ENCODE peak calls at places on chromosome 7, in four cellular contexts. Y is HCT116, V is IMR-90, L is transverse colon. G is an unnamed sample.

GRCh38 chr7:38448076-38448475 is 174.6 kb upstream of the TARP start:
- DNase-seq in Y (no peak), V (peak; percentile 83), L (no peak), G (no peak)

GRCh38 chr7:101165075-101165957 is at the start of gene VGF:
- DNase-seq in Y (peak; percentile 83), V (peak; percentile 92), L (peak; percentile 93), G (peak; percentile 94)

GRCh38 chr7:136066304-136067143 is 89.4 kb upstream of the MTPN start:
- DNase-seq in Y (no peak), V (no peak), L (no peak), G (no peak)

GRCh38 chr7:83648464-83649241 is at the start of gene SEMA3E:
- DNase-seq in Y (peak; percentile 15), V (peak; percentile 35), L (no peak), G (no peak)

GRCh38 chr7:120402368-120402767 is 129.4 kb downstream of the KCND2 start:
- DNase-seq in Y (no peak), V (peak; percentile 0), L (no peak), G (no peak)

GRCh38 chr7:36272567-36273269 is 116.9 kb upstream of the ANLN start:
- DNase-seq in Y (no peak), V (peak; percentile 35), L (no peak), G (no peak)

GRCh38 chr7:91187061-91187460 is 77.2 kb upstream of the FZD1 start:
- DNase-seq in Y (no peak), V (no peak), L (no peak), G (no peak)

GRCh38 chr7:50962962-50963374 is 180.3 kb upstream of the GRB10 start:
- DNase-seq in Y (peak; percentile 86), V (no peak), L (peak; percentile 90), G (peak; percentile 69)

GRCh38 chr7:132622081-132622480 is 45.8 kb upstream of the PLXNA4 start:
- DNase-seq in Y (no peak), V (no peak), L (no peak), G (no peak)

GRCh38 chr7:123865517-123866117 is 20.6 kb downstream of the HYAL4 start:
- DNase-seq in Y (peak; percentile 49), V (peak; percentile 67), L (peak; percentile 53), G (peak; percentile 54)

GRCh38 chr7:45217358-45217757 is 59.8 kb downstream of the RAMP3 start:
- DNase-seq in Y (no peak), V (no peak), L (no peak), G (peak; percentile 40)

GRCh38 chr7:38163671-38164070 is 14.4 kb upstream of the STARD3NL start:
- DNase-seq in Y (no peak), V (no peak), L (no peak), G (no peak)

GRCh38 chr7:113659419-113659818 is 259.4 kb downstream of the PPP1R3A start:
- DNase-seq in Y (no peak), V (no peak), L (no peak), G (no peak)

GRCh38 chr7:143980746-143981510 is 19.2 kb upstream of the OR6B1 start:
- DNase-seq in Y (no peak), V (no peak), L (no peak), G (no peak)
- H3K27ac ChIP-seq in Y (no peak overlapping the region), V (no peak overlapping the region), L (no peak overlapping the region), G (no peak overlapping the region)

GRCh38 chr7:75885011-75885410 is 6.2 kb downstream of the RHBDD2 start:
- DNase-seq in Y (no peak), V (no peak), L (no peak), G (no peak)
- TF ChIP-seq POLR2A in Y (no peak), V (no peak), L (no peak), G (no peak)

DNA sequence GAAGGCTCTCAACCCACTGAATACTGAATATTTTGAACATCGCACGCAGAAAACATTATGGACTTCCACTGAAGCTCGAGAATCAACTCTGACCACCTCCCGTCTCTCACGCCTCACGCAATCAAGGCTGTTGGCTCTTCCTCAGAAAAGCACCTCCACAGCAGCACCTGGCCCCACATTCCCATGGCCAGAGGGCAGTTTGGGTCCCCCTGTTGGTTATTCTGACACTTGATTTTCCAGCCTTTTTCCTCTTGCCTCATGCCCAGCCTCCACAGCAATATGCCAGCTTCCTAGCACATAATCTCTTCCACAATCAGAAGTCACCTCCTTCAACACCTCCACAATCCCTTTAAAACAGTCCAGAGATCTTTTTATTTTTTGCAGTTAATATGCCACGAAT is 55.9 kb downstream of the SVOPL start:
- DNase-seq in Y (no peak), V (no peak), L (no peak), G (no peak)
- TF ChIP-seq CTCF in Y (peak; percentile 27), V (no peak), L (no peak), G (no peak)

GRCh38 chr7:29381206-29382094 is 182.2 kb upstream of the PRR15 start:
- DNase-seq in Y (no peak), V (no peak), L (no peak), G (no peak)

GRCh38 chr7:29379551-29379950 is 184.1 kb upstream of the PRR15 start:
- DNase-seq in Y (no peak), V (no peak), L (no peak), G (no peak)

GRCh38 chr7:29385214-29385613 is 178.4 kb upstream of the PRR15 start:
- DNase-seq in Y (no peak), V (no peak), L (no peak), G (no peak)

GRCh38 chr7:29386196-29386765 is 177.4 kb upstream of the PRR15 start:
- DNase-seq in Y (no peak), V (no peak), L (no peak), G (no peak)

DNA sequence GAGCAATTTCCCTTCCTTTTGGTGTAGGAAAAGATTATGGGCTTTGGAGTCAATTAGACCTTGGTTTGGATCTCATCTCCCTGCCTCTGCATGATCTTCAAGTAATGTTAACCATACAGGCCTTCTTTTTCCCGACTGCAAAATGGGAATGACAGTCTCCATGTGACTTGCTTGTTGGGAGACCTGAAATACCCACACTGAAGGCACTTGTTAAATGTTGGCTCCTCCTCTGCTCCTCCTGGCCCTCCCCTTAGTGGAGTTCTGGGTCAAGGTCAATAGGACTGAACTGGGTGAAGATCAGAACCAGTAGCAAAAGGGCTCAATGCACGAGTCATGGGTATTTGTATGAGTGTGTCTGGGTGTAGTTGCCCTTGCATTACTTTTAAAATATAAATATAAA is 179.4 kb upstream of the PRR15 start:
- DNase-seq in Y (no peak), V (no peak), L (no peak), G (no peak)
- H3K27ac ChIP-seq in Y (no peak overlapping the region), V (no peak overlapping the region), L (no peak overlapping the region), G (no peak overlapping the region)

DNA sequence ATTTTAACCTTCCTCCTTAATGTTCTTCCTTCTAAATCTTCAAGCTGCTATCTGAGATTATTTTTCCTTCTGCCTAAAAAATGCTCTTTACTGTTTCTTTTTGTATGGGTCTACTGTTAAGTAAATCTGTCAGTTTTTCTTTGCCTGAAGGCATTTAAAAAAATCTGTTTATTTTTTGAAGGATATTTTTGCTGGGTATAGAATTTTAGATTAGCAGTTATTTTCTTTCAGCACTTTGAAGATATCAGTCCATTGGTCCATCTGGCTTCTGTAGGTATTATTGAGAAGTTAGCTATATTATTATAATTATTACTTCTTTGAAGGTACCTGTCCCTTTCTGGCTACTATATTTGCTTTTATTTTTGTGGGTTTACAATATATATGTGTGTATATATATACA is 171.4 kb downstream of the BBS9 start:
- DNase-seq in Y (no peak), V (no peak), L (no peak), G (no peak)
- TF ChIP-seq POLR2A in Y (no peak), V (no peak), L (no peak), G (no peak)

DNA sequence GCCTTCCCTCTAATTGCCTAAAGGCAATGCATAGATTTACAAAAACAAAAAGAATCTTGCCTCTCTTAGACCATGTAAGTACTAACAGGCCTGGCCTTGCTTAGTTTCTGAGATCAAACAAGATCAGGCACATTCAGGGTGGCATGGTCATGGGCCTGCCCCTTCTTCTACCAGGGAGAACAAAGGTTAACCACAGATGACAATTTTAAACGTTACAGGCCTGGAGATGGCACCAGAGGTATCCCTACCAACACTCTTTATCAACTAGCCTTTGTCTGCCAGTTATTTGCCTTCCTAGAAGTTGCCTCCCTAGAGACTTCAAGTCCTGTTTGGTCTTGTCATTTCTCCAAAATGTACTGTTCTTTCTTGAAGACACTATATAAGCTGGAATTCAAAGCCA is 252.6 kb downstream of the DOCK4 start:
- DNase-seq in Y (no peak), V (no peak), L (no peak), G (no peak)
- TF ChIP-seq CTCF in Y (no peak), V (no peak), L (no peak), G (no peak)

DNA sequence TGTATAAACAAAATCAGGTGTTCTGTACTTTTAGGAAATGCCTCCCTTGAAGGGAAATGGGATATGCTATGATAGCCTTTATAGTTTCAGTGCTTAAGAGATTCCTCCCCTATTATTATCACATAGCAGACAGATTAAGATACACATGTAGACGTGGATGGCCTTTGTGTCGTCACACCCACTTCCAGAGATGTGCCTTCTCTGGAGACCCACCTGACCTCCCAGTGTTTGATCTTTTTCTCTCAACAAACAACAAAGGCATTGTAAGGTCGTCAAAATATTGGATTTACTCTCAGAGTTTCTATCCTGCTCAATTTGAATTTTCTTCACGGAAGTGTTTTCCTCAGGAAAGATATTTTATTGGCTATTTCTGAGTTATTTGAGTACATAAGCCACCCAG is 25.7 kb upstream of the C1GALT1 start:
- DNase-seq in Y (no peak), V (no peak), L (no peak), G (no peak)
- H3K27ac ChIP-seq in Y (no peak overlapping the region), V (no peak overlapping the region), L (peak overlapping the region; percentile 23), G (no peak overlapping the region)

GRCh38 chr7:92641921-92642511 is 51.8 kb upstream of the FAM133B start:
- DNase-seq in Y (no peak), V (peak; percentile 86), L (no peak), G (no peak)
- TF ChIP-seq POLR2A in Y (no peak), V (no peak), L (no peak), G (no peak)

GRCh38 chr7:32785365-32785764 is 106.2 kb downstream of the KBTBD2 start:
- DNase-seq in Y (no peak), V (no peak), L (no peak), G (no peak)
- TF ChIP-seq CTCF in Y (no peak), V (no peak), L (no peak), G (no peak)

GRCh38 chr7:150307129-150307528 is 16.0 kb upstream of the LRRC61 start:
- DNase-seq in Y (no peak), V (no peak), L (no peak), G (no peak)

GRCh38 chr7:150311146-150311545 is 12.0 kb upstream of the LRRC61 start:
- DNase-seq in Y (no peak), V (no peak), L (no peak), G (no peak)

GRCh38 chr7:150311711-150312110 is 11.4 kb upstream of the LRRC61 start:
- DNase-seq in Y (no peak), V (no peak), L (no peak), G (no peak)

GRCh38 chr7:150307904-150308303 is 15.3 kb upstream of the LRRC61 start:
- DNase-seq in Y (no peak), V (no peak), L (no peak), G (no peak)

GRCh38 chr7:150308575-150308974 is 14.6 kb upstream of the LRRC61 start:
- DNase-seq in Y (no peak), V (no peak), L (no peak), G (no peak)
- H3K27ac ChIP-seq in Y (no peak overlapping the region), V (no peak overlapping the region), L (no peak overlapping the region), G (no peak overlapping the region)

G was measured in adrenal gland.